ENCODE peak calls at places on chromosomes 16 and 17, in four cellular contexts. H is HepG2; C is naive thymus-derived CD4-positive, alpha-beta T cell; E is fibroblast of lung. W is an unnamed sample. For H3K4me1 and H3K27me3, the result is how much of the 10 kb centered on the place peaks cover.

GRCh38 chr16:67555795-67556212 is 6.5 kb upstream of the CTCF start:
- DNase-seq in H (no peak), C (peak), E (peak), W (no peak)

GRCh38 chr17:43860077-43860725 is 13.2 kb downstream of the CD300LG start:
- DNase-seq in H (no peak), C (no peak), E (peak), W (no peak)

GRCh38 chr17:42904110-42904469 is 3.5 kb downstream of the G6PC1 start:
- DNase-seq in H (no peak), C (no peak), E (no peak), W (no peak)

GRCh38 chr16:79097090-79097489 is 503.4 kb downstream of the MAF start:
- DNase-seq in H (no peak), C (no peak), E (no peak), W (no peak)

GRCh38 chr17:63768433-63768832 is 5.0 kb downstream of the CCDC47 start:
- DNase-seq in H (no peak), C (no peak), E (no peak), W (no peak)

GRCh38 chr17:49277638-49278037 is 47.1 kb upstream of the PHOSPHO1 start:
- DNase-seq in H (no peak), C (no peak), E (no peak), W (no peak)

GRCh38 chr16:88867561-88868246 is 1.2 kb upstream of the PABPN1L start:
- DNase-seq in H (no peak), C (no peak), E (no peak), W (no peak)

GRCh38 chr16:4215106-4215505 is 26.8 kb downstream of the SRL start:
- DNase-seq in H (no peak), C (no peak), E (no peak), W (no peak)

GRCh38 chr17:50865060-50865867 is 890 bp downstream of the TOB1 start:
- DNase-seq in H (peak), C (peak), E (peak), W (peak)

GRCh38 chr16:6558661-6559060 is 774.0 kb upstream of the RBFOX1 start:
- DNase-seq in H (no peak), C (no peak), E (no peak), W (no peak)

GRCh38 chr16:24844101-24845030 is 1.4 kb upstream of the SLC5A11 start:
- DNase-seq in H (peak), C (no peak), E (no peak), W (no peak)

GRCh38 chr16:57245472-57246113 is 534 bp downstream of the ARL2BP start:
- DNase-seq in H (no peak), C (no peak), E (peak), W (no peak)

GRCh38 chr16:65722429-65722828 is 600.6 kb upstream of the CDH11 start:
- DNase-seq in H (no peak), C (no peak), E (no peak), W (no peak)

GRCh38 chr16:57386381-57386951 is 14.2 kb downstream of the CX3CL1 start:
- DNase-seq in H (no peak), C (no peak), E (peak), W (no peak)

GRCh38 chr17:21132428-21132827 is 5.7 kb downstream of the DHRS7B start:
- DNase-seq in H (no peak), C (no peak), E (no peak), W (no peak)

GRCh38 chr17:33452797-33453196 is 159.7 kb upstream of the ASIC2 start:
- DNase-seq in H (no peak), C (no peak), E (no peak), W (no peak)

GRCh38 chr16:47731252-47731651 is 270.1 kb downstream of the PHKB start:
- DNase-seq in H (peak), C (no peak), E (peak), W (no peak)

GRCh38 chr16:63146251-63146650 is 1110.0 kb upstream of the CDH8 start:
- DNase-seq in H (no peak), C (no peak), E (no peak), W (no peak)

GRCh38 chr17:41970901-41971331 is 4.3 kb downstream of the CNP start:
- DNase-seq in H (no peak), C (no peak), E (no peak), W (no peak)

GRCh38 chr16:54447606-54448440 is 161.2 kb upstream of the IRX3 start:
- DNase-seq in H (no peak), C (no peak), E (peak), W (no peak)

GRCh38 chr17:74825952-74826713 is 33.6 kb downstream of the GRIN2C start:
- DNase-seq in H (no peak), C (no peak), E (no peak), W (no peak)

GRCh38 chr17:76683921-76684745 is 26.6 kb downstream of the MXRA7 start:
- DNase-seq in H (no peak), C (no peak), E (no peak), W (no peak)

GRCh38 chr17:81127526-81128177 is 37.7 kb upstream of the PVALEF start:
- DNase-seq in H (no peak), C (no peak), E (no peak), W (no peak)

GRCh38 chr17:17039911-17040310 is 2.3 kb upstream of the MPRIP start:
- DNase-seq in H (no peak), C (no peak), E (no peak), W (no peak)

GRCh38 chr16:30369091-30369937 is 980 bp downstream of the TBC1D10B start:
- DNase-seq in H (no peak), C (no peak), E (no peak), W (no peak)

GRCh38 chr17:77435272-77436057 is 294.7 kb downstream of the SEC14L1 start:
- DNase-seq in H (no peak), C (peak), E (no peak), W (no peak)

GRCh38 chr16:678858-679807 is 1.1 kb upstream of the STUB1 start:
- DNase-seq in H (peak), C (no peak), E (peak), W (peak)

GRCh38 chr17:74759243-74759801 is 10.9 kb downstream of the NHERF1 start:
- DNase-seq in H (no peak), C (no peak), E (no peak), W (no peak)

GRCh38 chr17:17051791-17052461 is 9.7 kb downstream of the MPRIP start:
- DNase-seq in H (peak), C (no peak), E (no peak), W (no peak)

GRCh38 chr17:12041316-12041715 is 20.6 kb downstream of the MAP2K4 start:
- DNase-seq in H (no peak), C (no peak), E (peak), W (no peak)

GRCh38 chr16:81168406-81168805 is 70.1 kb upstream of the BCO1 start:
- DNase-seq in H (no peak), C (no peak), E (no peak), W (no peak)

GRCh38 chr16:29821663-29822115 is 1.4 kb downstream of the MVP start:
- DNase-seq in H (no peak), C (no peak), E (peak), W (no peak)

GRCh38 chr16:9969580-9969979 is 212.6 kb downstream of the GRIN2A start:
- DNase-seq in H (no peak), C (no peak), E (no peak), W (no peak)

GRCh38 chr16:86018487-86018886 is 119.5 kb downstream of the IRF8 start:
- DNase-seq in H (no peak), C (no peak), E (peak), W (no peak)

GRCh38 chr16:84694980-84695379 is 4.8 kb upstream of the USP10 start:
- DNase-seq in H (no peak), C (no peak), E (no peak), W (no peak)

GRCh38 chr17:8954339-8954738 is 11.2 kb downstream of the PIK3R5 start:
- DNase-seq in H (no peak), C (peak), E (no peak), W (no peak)
- H3K4me1 ChIP-seq in H (under half), C (half or more), E (under half), W (under half)

DNA sequence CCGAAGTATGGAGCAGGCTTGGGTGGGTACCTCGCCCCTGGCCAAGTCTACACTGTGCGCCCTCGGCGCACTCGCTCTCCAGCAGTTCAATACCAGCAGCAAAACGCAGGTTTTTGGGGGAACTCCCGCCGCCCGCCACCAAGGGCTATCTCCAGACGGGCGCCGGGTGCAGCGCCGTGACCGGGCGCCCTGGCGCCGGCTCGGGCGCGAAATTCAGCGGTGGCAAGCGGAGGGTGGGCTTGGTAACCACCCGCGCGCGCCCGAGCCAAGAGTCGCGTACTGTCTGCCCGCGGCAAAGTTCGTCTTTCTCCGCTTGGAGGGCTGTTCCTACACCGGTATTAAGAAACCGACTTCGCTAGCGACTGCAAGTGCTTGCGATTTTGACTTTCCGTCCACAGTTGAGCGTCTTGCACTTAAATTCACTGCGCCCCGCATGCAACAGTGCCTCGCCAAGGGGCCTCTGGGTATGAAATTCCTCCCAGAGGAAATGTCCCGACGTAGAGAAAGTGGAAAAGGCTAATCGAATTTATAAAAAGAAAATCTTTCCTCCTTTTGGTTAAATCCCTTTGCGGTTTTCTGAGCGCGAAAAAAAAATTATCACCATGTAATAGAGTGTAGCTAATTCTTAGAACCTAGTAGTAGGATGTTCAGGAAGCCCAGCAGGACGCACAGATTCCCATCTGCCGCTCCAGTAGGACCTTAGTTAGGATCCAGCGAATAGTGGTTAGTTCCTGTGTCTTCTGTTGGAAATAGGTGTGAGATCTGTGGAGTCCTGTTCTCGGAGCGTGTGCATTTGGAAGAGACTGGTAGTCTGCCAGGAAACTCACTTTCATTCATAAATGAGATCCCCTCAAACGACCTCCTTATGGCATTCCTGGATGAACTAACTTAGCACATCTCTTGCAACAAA is 5.1 kb upstream of the SALL1 start:
- DNase-seq in H (no peak), C (no peak), E (peak), W (no peak)
- H3K27me3 ChIP-seq in H (under half), C (under half), E (under half), W (under half)

GRCh38 chr16:23128056-23128455 is 21.2 kb downstream of the USP31 start:
- DNase-seq in H (no peak), C (no peak), E (no peak), W (no peak)
- H3K4me1 ChIP-seq in H (half or more), C (under half), E (under half), W (under half)

GRCh38 chr17:79398441-79398840 is 212.4 kb downstream of the RBFOX3 start:
- DNase-seq in H (no peak), C (no peak), E (no peak), W (no peak)
- H3K27me3 ChIP-seq in H (under half), C (under half), E (under half), W (under half)

DNA sequence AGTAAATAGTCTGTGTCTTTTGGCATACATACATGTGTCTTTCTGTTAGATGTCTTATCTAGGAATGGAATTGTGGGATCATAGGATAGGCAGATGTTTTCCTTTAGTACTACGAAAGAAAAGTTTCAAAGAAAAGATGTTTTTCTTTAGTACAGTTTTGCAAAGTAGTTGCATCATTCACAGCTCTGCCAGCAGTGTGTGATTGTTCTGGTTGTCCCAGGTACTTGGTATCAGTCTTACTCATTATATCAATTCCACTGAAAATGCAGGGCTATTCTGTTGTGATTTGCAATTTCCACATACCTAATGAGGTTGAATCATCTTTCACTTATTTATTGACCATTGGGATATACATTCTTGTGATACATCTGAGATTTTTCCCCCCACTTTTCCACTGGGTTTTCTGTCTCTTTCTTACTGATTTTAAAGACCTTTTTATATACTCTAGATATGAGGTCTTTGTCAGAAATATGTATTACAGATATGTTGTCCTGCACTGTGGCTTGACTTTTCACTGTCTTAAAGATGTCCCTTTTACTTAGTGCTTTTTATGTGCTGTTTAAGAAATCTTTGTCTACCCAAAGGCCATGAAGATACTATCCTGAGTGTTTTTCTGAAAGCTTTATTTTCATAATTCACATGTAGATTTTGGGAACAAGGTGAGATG is 173.4 kb downstream of the MRTFB start:
- DNase-seq in H (no peak), C (no peak), E (peak), W (no peak)
- H3K4me1 ChIP-seq in H (under half), C (under half), E (under half), W (under half)

GRCh38 chr17:79027274-79027924 is 3.4 kb downstream of the C1QTNF1 start:
- DNase-seq in H (peak), C (no peak), E (no peak), W (no peak)
- H3K27me3 ChIP-seq in H (under half), C (under half), E (under half), W (under half)

DNA sequence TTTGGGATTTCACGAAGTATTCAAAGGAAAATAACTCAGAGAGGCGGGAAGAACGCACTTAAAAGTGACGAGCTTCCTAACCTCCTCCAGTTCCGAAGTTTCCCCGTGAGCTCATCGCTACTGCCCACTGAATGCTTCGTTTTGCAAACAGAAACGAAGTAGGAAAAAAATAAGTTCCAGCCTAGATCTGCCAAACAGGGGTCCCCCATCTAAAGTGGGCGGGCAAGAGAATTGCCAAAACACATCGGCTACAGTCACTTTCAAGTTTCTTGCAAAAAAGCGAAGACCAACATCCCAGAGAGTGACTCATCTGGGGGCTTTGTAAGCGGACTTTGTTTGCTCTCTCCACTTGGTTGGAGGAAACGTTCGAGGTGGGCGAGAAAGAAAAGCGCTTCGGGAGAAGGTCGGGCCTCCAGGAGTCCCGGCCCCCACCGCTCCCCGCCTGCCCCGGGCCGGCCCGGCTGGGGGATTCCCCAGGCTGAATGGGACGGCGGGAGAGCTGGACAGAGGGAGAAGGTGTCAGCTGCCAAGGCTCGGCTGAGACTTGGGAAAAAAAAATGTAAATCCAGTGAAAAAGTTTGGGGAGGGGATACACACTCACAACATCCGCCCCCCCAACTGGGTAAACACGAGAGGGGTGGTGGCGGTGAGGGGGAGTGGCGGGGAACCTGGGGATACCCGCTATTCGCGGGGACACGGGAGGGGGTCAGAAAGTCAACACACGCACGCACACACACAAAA is 1.0 kb downstream of the VEZF1 start:
- DNase-seq in H (peak), C (no peak), E (peak), W (peak)
- H3K4me1 ChIP-seq in H (half or more), C (under half), E (under half), W (under half)

GRCh38 chr17:34637041-34637547 is 57.7 kb downstream of the TMEM132E start:
- DNase-seq in H (no peak), C (no peak), E (no peak), W (no peak)
- H3K27me3 ChIP-seq in H (under half), C (under half), E (under half), W (under half)

GRCh38 chr17:38751144-38751802 is 1.3 kb upstream of the PSMB3 start:
- DNase-seq in H (no peak), C (no peak), E (no peak), W (peak)

GRCh38 chr17:38751803-38752118 is 780 bp upstream of the PSMB3 start:
- DNase-seq in H (peak), C (peak), E (peak), W (peak)

GRCh38 chr17:38752930-38753506 is 477 bp downstream of the PSMB3 start:
- DNase-seq in H (no peak), C (no peak), E (no peak), W (no peak)

GRCh38 chr17:38750312-38751121 is 2.0 kb upstream of the PSMB3 start:
- DNase-seq in H (peak), C (no peak), E (no peak), W (no peak)

GRCh38 chr17:38752119-38752929 is at the start of gene PSMB3:
- DNase-seq in H (peak), C (peak), E (peak), W (peak)
- H3K4me1 ChIP-seq in H (under half), C (under half), E (under half), W (under half)

GRCh38 chr17:39614545-39615157 is 6.9 kb upstream of the NEUROD2 start:
- DNase-seq in H (no peak), C (no peak), E (no peak), W (no peak)
- H3K27me3 ChIP-seq in H (under half), C (under half), E (under half), W (under half)